ENCODE peak calls at places on chromosomes 11 and 22, in six cellular contexts. One of them, this sample, is unnamed. For H3K4me1, the result is how much of the 10 kb centered on the place peaks cover.

GRCh38 chr11:99781074-99781473 is 760.3 kb downstream of the CNTN5 start:
- DNase-seq in pancreas: no peak
- DNase-seq in H9: no peak
- DNase-seq in heart left ventricle: no peak
- DNase-seq in MM.1S: no peak
- DNase-seq in ascending aorta: no peak
- DNase-seq in this sample: no peak

GRCh38 chr11:102603091-102603490 is 22.0 kb downstream of the MMP20 start:
- DNase-seq in MM.1S: no peak
- DNase-seq in pancreas: no peak
- DNase-seq in heart left ventricle: no peak
- DNase-seq in H9: no peak
- DNase-seq in ascending aorta: no peak
- DNase-seq in this sample: no peak

GRCh38 chr22:27397036-27397947 is 404.3 kb downstream of the MN1 start:
- DNase-seq in ascending aorta: no peak
- DNase-seq in H9: no peak
- DNase-seq in heart left ventricle: no peak
- DNase-seq in pancreas: no peak
- DNase-seq in MM.1S: no peak
- DNase-seq in this sample: no peak

GRCh38 chr11:125088576-125089455 is 22.6 kb downstream of the TMEM218 start:
- DNase-seq in heart left ventricle: no peak
- DNase-seq in pancreas: no peak
- DNase-seq in ascending aorta: no peak
- DNase-seq in H9: no peak
- DNase-seq in MM.1S: no peak
- DNase-seq in this sample: no peak

GRCh38 chr22:31692186-31692886 is 30.3 kb upstream of the PISD start:
- DNase-seq in ascending aorta: no peak
- DNase-seq in MM.1S: no peak
- DNase-seq in H9: no peak
- DNase-seq in heart left ventricle: no peak
- DNase-seq in pancreas: no peak
- DNase-seq in this sample: no peak

GRCh38 chr22:38513063-38513462 is 7.0 kb upstream of the DDX17 start:
- DNase-seq in ascending aorta: no peak
- DNase-seq in H9: peak
- DNase-seq in pancreas: no peak
- DNase-seq in heart left ventricle: no peak
- DNase-seq in MM.1S: peak
- DNase-seq in this sample: no peak

GRCh38 chr11:77151804-77152513 is 23.9 kb downstream of the MYO7A start:
- DNase-seq in MM.1S: no peak
- DNase-seq in heart left ventricle: no peak
- DNase-seq in pancreas: peak
- DNase-seq in ascending aorta: no peak
- DNase-seq in H9: no peak
- DNase-seq in this sample: no peak

GRCh38 chr22:33512961-33513360 is 407.3 kb downstream of the LARGE1 start:
- DNase-seq in MM.1S: no peak
- DNase-seq in heart left ventricle: no peak
- DNase-seq in H9: no peak
- DNase-seq in pancreas: no peak
- DNase-seq in ascending aorta: no peak
- DNase-seq in this sample: no peak

GRCh38 chr11:88178211-88178610 is 3.0 kb upstream of the RAB38 start:
- DNase-seq in H9: no peak
- DNase-seq in pancreas: no peak
- DNase-seq in ascending aorta: no peak
- DNase-seq in heart left ventricle: no peak
- DNase-seq in MM.1S: no peak
- DNase-seq in this sample: no peak

GRCh38 chr22:49671331-49672012 is 156.2 kb downstream of the BRD1 start:
- DNase-seq in H9: peak
- DNase-seq in ascending aorta: no peak
- DNase-seq in MM.1S: no peak
- DNase-seq in pancreas: no peak
- DNase-seq in heart left ventricle: no peak
- DNase-seq in this sample: no peak

GRCh38 chr11:7098235-7098832 is 9.5 kb downstream of the RBMXL2 start:
- DNase-seq in MM.1S: peak
- DNase-seq in ascending aorta: no peak
- DNase-seq in pancreas: no peak
- DNase-seq in H9: no peak
- DNase-seq in heart left ventricle: no peak
- DNase-seq in this sample: no peak

GRCh38 chr11:5476184-5476819 is 12.2 kb upstream of the OR52D1 start:
- DNase-seq in pancreas: no peak
- DNase-seq in H9: peak
- DNase-seq in ascending aorta: no peak
- DNase-seq in MM.1S: peak
- DNase-seq in heart left ventricle: no peak
- DNase-seq in this sample: no peak

GRCh38 chr11:92224394-92225205 is at the start of gene FAT3:
- DNase-seq in pancreas: peak
- DNase-seq in heart left ventricle: peak
- DNase-seq in ascending aorta: peak
- DNase-seq in H9: peak
- DNase-seq in MM.1S: no peak
- DNase-seq in this sample: peak

GRCh38 chr22:49789289-49790141 is 38.2 kb downstream of the BRD1 start:
- DNase-seq in pancreas: peak
- DNase-seq in H9: no peak
- DNase-seq in MM.1S: no peak
- DNase-seq in heart left ventricle: no peak
- DNase-seq in ascending aorta: no peak
- DNase-seq in this sample: peak

GRCh38 chr11:45056529-45056928 is 89.9 kb upstream of the PRDM11 start:
- DNase-seq in H9: no peak
- DNase-seq in heart left ventricle: no peak
- DNase-seq in MM.1S: no peak
- DNase-seq in pancreas: no peak
- DNase-seq in ascending aorta: no peak
- DNase-seq in this sample: no peak

DNA sequence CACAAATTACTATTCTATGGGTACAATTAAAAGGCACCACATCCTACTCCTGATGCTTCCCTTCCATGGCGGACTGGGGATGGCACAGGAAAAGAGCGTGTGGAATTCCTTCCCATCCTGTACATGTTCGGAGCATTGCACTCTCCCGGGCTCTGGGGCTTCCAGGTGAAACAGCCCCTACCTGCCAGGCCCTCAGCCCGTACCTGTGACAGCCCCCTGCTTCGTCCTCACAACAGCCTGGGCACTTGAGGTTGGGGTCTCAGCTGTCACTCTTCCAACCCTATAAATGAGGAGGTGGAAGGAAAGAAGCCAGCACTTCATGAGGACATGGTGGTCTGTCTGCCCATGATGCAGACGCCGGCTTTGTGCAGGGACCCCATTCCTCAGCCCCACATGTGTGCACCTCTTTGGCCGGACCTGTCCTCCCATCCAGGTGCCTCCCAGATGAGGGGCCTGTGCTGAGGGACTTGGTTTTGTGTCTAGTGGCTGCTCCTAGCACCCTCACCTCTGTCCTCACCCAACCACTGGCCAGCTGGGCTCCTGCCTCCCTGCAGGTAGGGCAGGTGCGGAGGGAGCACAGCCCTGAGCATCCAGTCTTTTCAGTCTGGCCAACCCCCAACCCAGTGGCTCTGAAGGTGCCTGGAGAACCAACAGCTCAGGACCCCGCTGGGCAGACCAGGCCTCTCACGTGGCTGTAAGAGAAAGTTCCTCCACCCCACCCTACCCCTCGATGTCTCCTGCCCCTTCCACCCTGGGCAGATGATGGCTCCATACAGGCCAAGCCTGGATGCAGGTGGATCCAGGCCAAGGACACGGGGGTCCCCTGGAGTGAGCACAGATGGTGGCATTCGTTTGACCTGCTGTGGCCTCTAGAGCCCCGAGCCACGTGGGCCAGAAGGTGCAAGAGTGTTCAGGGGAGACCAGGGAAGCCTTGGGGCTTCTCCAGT is 23.4 kb upstream of the WNT7B start:
- DNase-seq in pancreas: no peak
- DNase-seq in MM.1S: no peak
- DNase-seq in heart left ventricle: peak
- DNase-seq in ascending aorta: no peak
- DNase-seq in H9: no peak
- DNase-seq in this sample: no peak
- H3K4me1 ChIP-seq in pancreas: under half
- H3K4me1 ChIP-seq in MM.1S: under half
- H3K4me1 ChIP-seq in heart left ventricle: half or more
- H3K4me1 ChIP-seq in ascending aorta: under half
- H3K4me1 ChIP-seq in H9: under half
- H3K4me1 ChIP-seq in this sample: under half

DNA sequence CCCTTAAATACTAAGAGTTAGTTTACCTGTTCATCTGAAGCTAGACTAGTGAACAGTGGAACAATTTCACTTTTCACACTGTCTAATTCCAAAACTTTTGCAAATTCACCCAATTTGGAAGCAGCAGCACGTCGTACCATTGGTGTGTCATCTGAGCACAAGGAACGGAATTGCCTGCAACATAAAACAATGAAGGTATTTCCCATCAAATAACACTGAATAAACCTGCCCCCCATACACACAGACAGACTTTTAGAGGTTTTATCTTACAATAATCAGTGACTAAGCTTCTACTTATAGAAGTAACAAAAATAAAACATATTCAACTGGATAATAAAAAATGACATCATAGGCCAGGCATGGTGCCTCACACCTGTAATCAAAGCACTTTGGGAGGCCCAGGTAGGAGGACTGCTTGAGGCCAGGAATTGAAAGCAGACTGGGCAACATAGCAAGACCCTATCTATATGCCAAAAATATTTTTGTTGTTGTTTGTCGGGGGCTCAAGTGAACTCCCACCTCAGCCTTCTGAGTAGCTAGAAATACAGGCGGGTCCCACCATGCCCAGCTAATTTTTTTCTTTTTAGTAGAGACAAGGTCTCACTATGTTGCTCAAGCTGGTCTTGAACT is 6.3 kb downstream of the PPP2R1B start:
- DNase-seq in pancreas: no peak
- DNase-seq in H9: no peak
- DNase-seq in heart left ventricle: no peak
- DNase-seq in MM.1S: no peak
- DNase-seq in ascending aorta: no peak
- DNase-seq in this sample: no peak
- TF ChIP-seq CTCF in pancreas: no peak
- TF ChIP-seq CTCF in H9: no peak
- TF ChIP-seq CTCF in heart left ventricle: no peak
- TF ChIP-seq CTCF in MM.1S: no peak
- TF ChIP-seq CTCF in ascending aorta: no peak
- TF ChIP-seq CTCF in this sample: no peak

GRCh38 chr11:34682822-34683221 is 61.9 kb downstream of the EHF start:
- DNase-seq in MM.1S: no peak
- DNase-seq in pancreas: no peak
- DNase-seq in H9: no peak
- DNase-seq in heart left ventricle: no peak
- DNase-seq in ascending aorta: no peak
- DNase-seq in this sample: no peak

GRCh38 chr11:34676227-34676626 is 55.3 kb downstream of the EHF start:
- DNase-seq in MM.1S: no peak
- DNase-seq in H9: no peak
- DNase-seq in ascending aorta: no peak
- DNase-seq in heart left ventricle: no peak
- DNase-seq in pancreas: no peak
- DNase-seq in this sample: no peak

GRCh38 chr11:34679681-34680080 is 58.8 kb downstream of the EHF start:
- DNase-seq in heart left ventricle: peak
- DNase-seq in MM.1S: no peak
- DNase-seq in ascending aorta: no peak
- DNase-seq in H9: no peak
- DNase-seq in pancreas: no peak
- DNase-seq in this sample: no peak

GRCh38 chr11:34680206-34680605 is 59.3 kb downstream of the EHF start:
- DNase-seq in ascending aorta: no peak
- DNase-seq in pancreas: no peak
- DNase-seq in H9: no peak
- DNase-seq in heart left ventricle: no peak
- DNase-seq in MM.1S: no peak
- DNase-seq in this sample: no peak

DNA sequence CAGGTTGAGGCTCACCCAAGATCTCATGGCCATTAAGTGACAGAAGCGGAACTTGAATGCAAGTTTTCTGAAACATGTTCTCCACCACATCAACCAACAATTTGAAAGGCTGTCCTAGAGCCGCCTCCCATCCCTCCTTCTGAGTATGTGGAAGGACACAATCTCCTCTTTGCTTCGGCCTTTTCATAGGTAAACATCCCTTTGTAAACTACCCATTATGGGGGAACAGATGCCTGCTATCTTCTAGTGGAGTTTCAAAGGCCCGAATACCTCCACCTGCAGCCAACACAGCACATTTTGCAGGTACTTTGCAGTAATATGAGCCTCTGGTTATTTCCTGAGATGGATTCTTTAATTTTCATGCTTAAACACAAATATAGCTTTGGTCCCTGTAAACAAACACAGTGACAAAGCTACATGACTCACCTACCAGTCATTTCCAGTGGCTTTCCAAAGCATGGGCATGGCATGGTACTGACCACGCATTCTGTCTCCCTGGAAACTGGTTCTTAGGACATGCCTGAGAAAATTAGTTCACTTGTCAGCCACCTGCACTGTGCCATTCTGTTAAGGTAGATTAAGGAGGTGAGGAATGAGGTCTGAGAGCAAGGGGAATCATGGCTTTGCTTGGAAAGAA is 60.1 kb downstream of the EHF start:
- DNase-seq in MM.1S: peak
- DNase-seq in pancreas: no peak
- DNase-seq in heart left ventricle: no peak
- DNase-seq in ascending aorta: no peak
- DNase-seq in H9: no peak
- DNase-seq in this sample: no peak
- H3K4me1 ChIP-seq in MM.1S: under half
- H3K4me1 ChIP-seq in pancreas: under half
- H3K4me1 ChIP-seq in heart left ventricle: under half
- H3K4me1 ChIP-seq in ascending aorta: under half
- H3K4me1 ChIP-seq in H9: under half
- H3K4me1 ChIP-seq in this sample: under half

GRCh38 chr11:111448420-111448819 is 63.8 kb downstream of the BTG4 start:
- DNase-seq in heart left ventricle: no peak
- DNase-seq in H9: no peak
- DNase-seq in MM.1S: no peak
- DNase-seq in pancreas: no peak
- DNase-seq in ascending aorta: no peak
- DNase-seq in this sample: no peak

GRCh38 chr11:111445586-111445985 is 66.5 kb upstream of the POU2AF1 start:
- DNase-seq in H9: no peak
- DNase-seq in MM.1S: no peak
- DNase-seq in ascending aorta: no peak
- DNase-seq in pancreas: no peak
- DNase-seq in heart left ventricle: no peak
- DNase-seq in this sample: no peak

GRCh38 chr11:111447931-111448330 is 64.3 kb downstream of the BTG4 start:
- DNase-seq in heart left ventricle: no peak
- DNase-seq in MM.1S: no peak
- DNase-seq in H9: no peak
- DNase-seq in ascending aorta: no peak
- DNase-seq in pancreas: no peak
- DNase-seq in this sample: no peak

GRCh38 chr11:111444040-111444439 is 65.0 kb upstream of the POU2AF1 start:
- DNase-seq in ascending aorta: no peak
- DNase-seq in heart left ventricle: no peak
- DNase-seq in pancreas: no peak
- DNase-seq in H9: no peak
- DNase-seq in MM.1S: no peak
- DNase-seq in this sample: no peak

GRCh38 chr11:111446404-111447152 is 65.6 kb downstream of the BTG4 start:
- DNase-seq in pancreas: no peak
- DNase-seq in MM.1S: peak
- DNase-seq in heart left ventricle: no peak
- DNase-seq in H9: peak
- DNase-seq in ascending aorta: peak
- DNase-seq in this sample: peak
- TF ChIP-seq CTCF in pancreas: peak
- TF ChIP-seq CTCF in MM.1S: peak
- TF ChIP-seq CTCF in heart left ventricle: peak
- TF ChIP-seq CTCF in H9: peak
- TF ChIP-seq CTCF in ascending aorta: peak
- TF ChIP-seq CTCF in this sample: peak